ENCODE peak calls at places on chromosomes 3 and 15, in nine cellular contexts. Z is A673; W is activated CD4-positive, alpha-beta T cell treated with anti-CD3 and anti-CD28 coated beads for 48 hours; G is amygdala; D is GM12892; M is kidney glomerular epithelial cell; L is NCI-H1417; A is HCEC 1CT; T is T-helper 2 cell. N is an unnamed sample.

GRCh38 chr3:149353581-149354184 is 20.2 kb upstream of the TM4SF18 start:
- DNase-seq in D (no peak), T (no peak), A (no peak), M (no peak), L (no peak), W (no peak), Z (no peak), G (no peak), N (no peak)

GRCh38 chr3:154602241-154602640 is 172.3 kb upstream of the GPR149 start:
- DNase-seq in A (no peak), M (no peak), Z (peak), D (no peak), L (no peak), T (no peak), G (no peak), W (no peak), N (no peak)

GRCh38 chr3:55571913-55572312 is 84.8 kb upstream of the WNT5A start:
- DNase-seq in M (no peak), G (no peak), T (no peak), A (no peak), Z (no peak), D (no peak), W (no peak), L (no peak), N (no peak)

GRCh38 chr15:77420610-77421369 is at the start of gene HMG20A:
- DNase-seq in W (peak), A (peak), T (peak), Z (peak), D (peak), L (peak), G (peak), M (peak), N (peak)

GRCh38 chr3:43872901-43873300 is 182.2 kb downstream of the ABHD5 start:
- DNase-seq in W (no peak), T (no peak), D (no peak), Z (peak), L (no peak), A (peak), G (no peak), M (peak), N (no peak)

GRCh38 chr15:40787991-40788390 is 18.2 kb downstream of the C15orf62 start:
- DNase-seq in M (no peak), L (no peak), G (no peak), D (no peak), W (no peak), Z (no peak), T (no peak), A (no peak), N (no peak)

GRCh38 chr3:101966202-101966722 is 116.9 kb downstream of the NFKBIZ start:
- DNase-seq in G (no peak), A (no peak), Z (no peak), D (no peak), L (no peak), W (no peak), M (no peak), T (no peak), N (no peak)

GRCh38 chr3:27721717-27722564 is at the start of gene EOMES:
- DNase-seq in M (no peak), W (peak), T (no peak), A (no peak), L (peak), Z (peak), D (no peak), G (no peak), N (peak)

GRCh38 chr3:19808834-19809233 is 125.2 kb downstream of the EFHB start:
- DNase-seq in G (no peak), D (no peak), L (no peak), M (no peak), Z (no peak), A (no peak), T (no peak), W (no peak), N (no peak)

GRCh38 chr3:146163584-146163983 is 2.6 kb upstream of the PLOD2 start:
- DNase-seq in D (no peak), W (no peak), A (peak), M (peak), T (no peak), Z (peak), L (no peak), G (no peak), N (no peak)

GRCh38 chr15:80567721-80568157 is 127.4 kb upstream of the ABHD17C start:
- DNase-seq in M (peak), G (no peak), A (peak), Z (peak), L (peak), T (no peak), W (peak), D (no peak), N (peak)

GRCh38 chr15:74417230-74417629 is 16.5 kb downstream of the SEMA7A start:
- DNase-seq in L (no peak), M (peak), A (peak), Z (no peak), W (no peak), D (no peak), G (no peak), T (no peak), N (no peak)

GRCh38 chr3:29683306-29683993 is 402.6 kb downstream of the RBMS3 start:
- DNase-seq in L (peak), G (no peak), T (no peak), D (no peak), W (no peak), M (peak), A (peak), Z (no peak), N (no peak)

GRCh38 chr3:127403795-127404194 is 115.9 kb upstream of the PRR20G start:
- DNase-seq in W (no peak), L (no peak), G (no peak), T (no peak), Z (no peak), D (no peak), M (no peak), A (no peak), N (no peak)

GRCh38 chr3:11370961-11371360 is 98.8 kb downstream of the ATG7 start:
- DNase-seq in W (no peak), T (no peak), L (no peak), Z (no peak), G (no peak), A (no peak), D (no peak), M (no peak), N (no peak)

GRCh38 chr15:25971053-25971452 is 107.9 kb upstream of the ATP10A start:
- DNase-seq in L (no peak), A (no peak), G (no peak), Z (no peak), D (no peak), M (no peak), W (no peak), T (no peak), N (no peak)

GRCh38 chr15:53448215-53449001 is 311.1 kb downstream of the WDR72 start:
- DNase-seq in Z (no peak), D (no peak), W (no peak), M (no peak), A (no peak), L (peak), T (no peak), G (no peak), N (no peak)

GRCh38 chr3:12356996-12357395 is 68.1 kb downstream of the PPARG start:
- DNase-seq in W (no peak), Z (no peak), L (no peak), A (no peak), D (no peak), T (no peak), M (no peak), G (no peak), N (no peak)

GRCh38 chr3:106208979-106209378 is 340.2 kb upstream of the CBLB start:
- DNase-seq in G (no peak), W (no peak), M (peak), A (peak), L (peak), Z (peak), D (no peak), T (no peak), N (no peak)

GRCh38 chr15:71116366-71116765 is 1.1 kb downstream of the THSD4 start:
- DNase-seq in A (peak), D (no peak), L (no peak), G (no peak), T (no peak), Z (no peak), M (no peak), W (no peak), N (no peak)

GRCh38 chr3:73037369-73037699 is 24.1 kb upstream of the EBLN2 start:
- DNase-seq in D (no peak), L (no peak), M (peak), A (peak), G (no peak), T (no peak), W (no peak), Z (peak), N (no peak)

GRCh38 chr3:126288314-126288713 is 68.9 kb downstream of the KLF15 start:
- DNase-seq in M (no peak), W (no peak), G (peak), T (no peak), A (no peak), D (no peak), Z (peak), L (no peak), N (no peak)

GRCh38 chr15:63112871-63113270 is 8.8 kb upstream of the LACTB start:
- DNase-seq in D (no peak), W (no peak), M (no peak), A (no peak), T (no peak), L (no peak), Z (no peak), G (no peak), N (no peak)

GRCh38 chr3:139534444-139534812 is 5.1 kb downstream of the RBP1 start:
- DNase-seq in W (no peak), G (no peak), M (peak), T (no peak), Z (peak), D (no peak), A (no peak), L (peak), N (no peak)

GRCh38 chr15:85412956-85413854 is 32.8 kb downstream of the AKAP13 start:
- DNase-seq in M (peak), T (peak), Z (peak), D (peak), G (no peak), A (peak), W (peak), L (peak), N (peak)

GRCh38 chr3:58037141-58037910 is 29.1 kb downstream of the FLNB start:
- DNase-seq in A (no peak), G (no peak), Z (no peak), T (no peak), D (no peak), W (no peak), M (no peak), L (no peak), N (no peak)

GRCh38 chr3:86595696-86596095 is 395.3 kb downstream of the VGLL3 start:
- DNase-seq in D (no peak), L (no peak), G (no peak), A (no peak), Z (no peak), W (no peak), M (no peak), T (no peak), N (no peak)

GRCh38 chr3:86481031-86481430 is 509.9 kb downstream of the VGLL3 start:
- DNase-seq in W (no peak), L (no peak), G (no peak), D (no peak), T (no peak), Z (no peak), M (no peak), A (no peak), N (no peak)

GRCh38 chr15:92820233-92821021 is 79.7 kb upstream of the CHD2 start:
- DNase-seq in W (peak), A (peak), Z (peak), D (peak), L (peak), G (peak), T (peak), M (peak), N (peak)

GRCh38 chr15:98668566-98669308 is 20.4 kb downstream of the IGF1R start:
- DNase-seq in M (no peak), W (peak), D (no peak), L (peak), T (no peak), A (peak), G (no peak), Z (no peak), N (no peak)

GRCh38 chr3:10518506-10519150 is 13.2 kb upstream of the ATP2B2 start:
- DNase-seq in A (peak), G (no peak), M (no peak), D (no peak), L (no peak), T (no peak), Z (no peak), W (no peak), N (no peak)

GRCh38 chr3:172946061-172946460 is 195.0 kb downstream of the SPATA16 start:
- DNase-seq in T (no peak), D (no peak), G (no peak), M (no peak), W (no peak), Z (no peak), L (no peak), A (no peak), N (no peak)

GRCh38 chr3:106032479-106032878 is 163.7 kb upstream of the CBLB start:
- DNase-seq in A (no peak), W (no peak), D (no peak), M (no peak), G (no peak), Z (no peak), T (no peak), L (no peak), N (no peak)

GRCh38 chr15:51006336-51006985 is 88.2 kb downstream of the TNFAIP8L3 start:
- DNase-seq in D (no peak), Z (no peak), M (no peak), T (no peak), W (no peak), L (no peak), A (no peak), G (no peak), N (no peak)

N was measured in naive thymus-derived CD8-positive, alpha-beta T cell.